ENCODE peak calls at places on chromosomes 7 and 10, in four cellular contexts. P, G, U and E are unnamed samples.

GRCh38 chr7:140364819-140365218 is 33.5 kb downstream of the SLC37A3 start:
- DNase-seq in P (no peak), G (no peak), U (no peak), E (no peak)

GRCh38 chr7:123534383-123535260 is at the start of gene IQUB:
- DNase-seq in P (peak; percentile 94), G (peak; percentile 96), U (peak; percentile 99), E (peak; percentile 96)

GRCh38 chr10:124565565-124566221 is 104.1 kb downstream of the LHPP start:
- DNase-seq in P (no peak), G (peak; percentile 16), U (no peak), E (peak; percentile 25)

GRCh38 chr7:129347330-129347729 is 86.9 kb upstream of the STRIP2 start:
- DNase-seq in P (no peak), G (no peak), U (no peak), E (no peak)

GRCh38 chr7:158614695-158615094 is 27.1 kb upstream of the PTPRN2 start:
- DNase-seq in P (no peak), G (peak; percentile 83), U (no peak), E (no peak)

GRCh38 chr7:136530831-136531230 is 337.6 kb upstream of the CHRM2 start:
- DNase-seq in P (no peak), G (no peak), U (no peak), E (no peak)

GRCh38 chr7:140683657-140684056 is 10.9 kb downstream of the ADCK2 start:
- DNase-seq in P (no peak), G (no peak), U (no peak), E (peak; percentile 15)

GRCh38 chr7:142459557-142459963 is 201.7 kb upstream of the PRSS58 start:
- DNase-seq in P (no peak), G (peak; percentile 79), U (no peak), E (peak; percentile 22)

GRCh38 chr10:100148353-100149211 is 37.2 kb downstream of the ERLIN1 start:
- DNase-seq in P (peak; percentile 10), G (peak; percentile 84), U (no peak), E (no peak)

GRCh38 chr10:70348228-70348850 is 34.1 kb downstream of the LRRC20 start:
- DNase-seq in P (no peak), G (peak; percentile 34), U (peak; percentile 23), E (no peak)